ENCODE peak calls at places on chromosomes 13 and 19, in nine cellular contexts. Y is cardiac muscle cell; I is stimulated activated CD4-positive, alpha-beta T cell treated with anti-CD3 and anti-CD28 coated beads, Interleukin-1b, Interleukin-23, amount 100 ng/mL, for 24 hours; K is NCI-H2081; H is naive thymus-derived CD8-positive, alpha-beta T cell; B is epithelial cell of esophagus; E is H9; X is T-helper 17 cell; Z is cardiac fibroblast. U is an unnamed sample.

GRCh38 chr19:34269968-34270621 is 15.7 kb downstream of the GARRE1 start:
- DNase-seq in Y (peak; percentile 81), I (peak; percentile 39), K (peak; percentile 50), H (peak; percentile 90), B (peak; percentile 68), E (peak; percentile 55), X (peak; percentile 51), Z (peak; percentile 90), U (peak; percentile 68)

GRCh38 chr19:13036366-13036976 is 41.2 kb downstream of the NFIX start:
- DNase-seq in Y (peak; percentile 73), I (no peak), K (peak; percentile 86), H (no peak), B (peak; percentile 75), E (no peak), X (no peak), Z (peak; percentile 97), U (no peak)

GRCh38 chr13:103730407-103730806 is 664.2 kb upstream of the SLC10A2 start:
- DNase-seq in Y (no peak), I (no peak), K (no peak), H (no peak), B (no peak), E (no peak), X (no peak), Z (no peak), U (no peak)

GRCh38 chr13:50679321-50679720 is 164.2 kb downstream of the DLEU7 start:
- DNase-seq in Y (peak; percentile 57), I (no peak), K (no peak), H (no peak), B (no peak), E (no peak), X (no peak), Z (peak; percentile 74), U (no peak)

GRCh38 chr13:52600666-52601065 is 41.6 kb upstream of the HNRNPA1L2 start:
- DNase-seq in Y (peak; percentile 30), I (no peak), K (no peak), H (no peak), B (no peak), E (no peak), X (no peak), Z (peak; percentile 28), U (no peak)

GRCh38 chr13:112079696-112080095 is 12.7 kb downstream of the SOX1 start:
- DNase-seq in Y (peak; percentile 21), I (no peak), K (peak; percentile 45), H (no peak), B (peak; percentile 4), E (no peak), X (no peak), Z (peak; percentile 24), U (no peak)

GRCh38 chr13:91270031-91270430 is 77.5 kb upstream of the MIR17HG start:
- DNase-seq in Y (peak; percentile 4), I (no peak), K (no peak), H (no peak), B (no peak), E (no peak), X (no peak), Z (no peak), U (no peak)

GRCh38 chr13:33377825-33378224 is 92.3 kb upstream of the STARD13 start:
- DNase-seq in Y (no peak), I (no peak), K (no peak), H (no peak), B (no peak), E (no peak), X (no peak), Z (no peak), U (no peak)

GRCh38 chr13:52945348-52945747 is 83.3 kb upstream of the OLFM4 start:
- DNase-seq in Y (no peak), I (no peak), K (no peak), H (no peak), B (no peak), E (no peak), X (no peak), Z (no peak), U (no peak)

GRCh38 chr13:40490086-40490723 is 176.2 kb downstream of the FOXO1 start:
- DNase-seq in Y (no peak), I (no peak), K (no peak), H (peak; percentile 67), B (peak; percentile 23), E (no peak), X (no peak), Z (no peak), U (no peak)

GRCh38 chr13:36965767-36966166 is 33.4 kb downstream of the ALG5 start:
- DNase-seq in Y (peak; percentile 74), I (no peak), K (no peak), H (no peak), B (peak; percentile 96), E (no peak), X (no peak), Z (peak; percentile 92), U (no peak)

GRCh38 chr19:53894736-53895135 is 12.7 kb downstream of the PRKCG start:
- DNase-seq in Y (no peak), I (no peak), K (no peak), H (no peak), B (peak; percentile 78), E (no peak), X (no peak), Z (no peak), U (no peak)

GRCh38 chr13:80921556-80921955 is 580.6 kb upstream of the SPRY2 start:
- DNase-seq in Y (peak; percentile 56), I (no peak), K (no peak), H (no peak), B (no peak), E (no peak), X (no peak), Z (peak; percentile 82), U (no peak)

GRCh38 chr19:54114340-54114826 is 1.1 kb downstream of the TFPT start:
- DNase-seq in Y (peak; percentile 57), I (no peak), K (peak; percentile 36), H (peak; percentile 55), B (peak; percentile 34), E (no peak), X (peak; percentile 30), Z (peak; percentile 35), U (peak; percentile 62)

GRCh38 chr19:12721656-12722565 is 1.8 kb downstream of the TNPO2 start:
- DNase-seq in Y (peak; percentile 87), I (no peak), K (peak; percentile 58), H (peak; percentile 51), B (peak; percentile 63), E (peak; percentile 89), X (peak; percentile 37), Z (peak; percentile 65), U (peak; percentile 53)

GRCh38 chr13:33275916-33276315 is 9.6 kb downstream of the STARD13 start:
- DNase-seq in Y (peak; percentile 67), I (no peak), K (no peak), H (no peak), B (no peak), E (no peak), X (no peak), Z (no peak), U (no peak)

GRCh38 chr13:43785681-43786471 is 896 bp downstream of the ENOX1 start:
- DNase-seq in Y (peak; percentile 82), I (no peak), K (peak; percentile 88), H (no peak), B (peak; percentile 63), E (peak; percentile 73), X (peak; percentile 12), Z (peak; percentile 82), U (no peak)

GRCh38 chr13:20609145-20609544 is 42.2 kb downstream of the IFT88 start:
- DNase-seq in Y (peak; percentile 72), I (no peak), K (no peak), H (no peak), B (peak; percentile 87), E (no peak), X (no peak), Z (peak; percentile 95), U (no peak)

GRCh38 chr19:58538257-58539168 is 5.4 kb upstream of the TRIM28 start:
- DNase-seq in Y (peak; percentile 60), I (no peak), K (no peak), H (peak; percentile 49), B (no peak), E (peak; percentile 94), X (no peak), Z (no peak), U (peak; percentile 99)

GRCh38 chr13:44894001-44894770 is 95.1 kb downstream of the NUFIP1 start:
- DNase-seq in Y (no peak), I (no peak), K (no peak), H (no peak), B (peak; percentile 33), E (no peak), X (no peak), Z (no peak), U (no peak)

GRCh38 chr13:34046457-34046856 is 228.5 kb downstream of the RFC3 start:
- DNase-seq in Y (no peak), I (no peak), K (no peak), H (no peak), B (no peak), E (no peak), X (no peak), Z (no peak), U (no peak)

GRCh38 chr19:39405930-39406655 is 554 bp upstream of the ZFP36 start:
- DNase-seq in Y (no peak), I (peak; percentile 84), K (no peak), H (peak; percentile 96), B (peak; percentile 65), E (peak; percentile 80), X (peak; percentile 74), Z (no peak), U (peak; percentile 98)

GRCh38 chr13:37944476-37945442 is 75.2 kb upstream of the TRPC4 start:
- DNase-seq in Y (peak; percentile 38), I (no peak), K (no peak), H (no peak), B (no peak), E (no peak), X (no peak), Z (peak; percentile 28), U (no peak)

GRCh38 chr19:1213391-1214286 is 8.1 kb downstream of the STK11 start:
- DNase-seq in Y (peak; percentile 71), I (no peak), K (peak; percentile 42), H (peak; percentile 51), B (peak; percentile 98), E (no peak), X (peak; percentile 37), Z (peak; percentile 52), U (no peak)

GRCh38 chr19:50717026-50717723 is 2.4 kb downstream of the SHANK1 start:
- DNase-seq in Y (no peak), I (no peak), K (no peak), H (no peak), B (no peak), E (no peak), X (no peak), Z (no peak), U (no peak)

GRCh38 chr19:5002143-5002542 is 33.2 kb downstream of the KDM4B start:
- DNase-seq in Y (peak; percentile 27), I (no peak), K (no peak), H (no peak), B (peak; percentile 65), E (no peak), X (no peak), Z (peak; percentile 85), U (no peak)